ENCODE peak calls at places on chromosomes 4 and X, in six cellular contexts. F is OCI-LY7; W is LoVo; A is NCI-H1105; P is renal cortical epithelial cell; X is stimulated activated CD8-positive, alpha-beta memory T cell treated with anti-CD3 and anti-CD28 coated beads, Interleukin-4, amount 100 ng/mL, for 24 hours. U is an unnamed sample.

GRCh38 chrX:66042307-66043077 is 2.6 kb upstream of the VSIG4 start:
- DNase-seq in F (no peak), A (no peak), W (no peak), P (peak), X (no peak), U (no peak)

GRCh38 chr4:106287353-106287969 is 28.5 kb downstream of the TBCK start:
- DNase-seq in P (peak), F (no peak), W (no peak), X (no peak), A (no peak), U (no peak)

GRCh38 chrX:1946974-1947373 is 332.1 kb downstream of the ASMT start:
- DNase-seq in F (no peak), X (no peak), W (no peak), A (no peak), P (no peak), U (no peak)

GRCh38 chr4:20254517-20255250 is 3.0 kb downstream of the SLIT2 start:
- DNase-seq in F (no peak), P (peak), X (no peak), A (no peak), W (no peak), U (no peak)

GRCh38 chrX:38312436-38312835 is 14.9 kb downstream of the RPGR start:
- DNase-seq in X (no peak), F (no peak), P (peak), W (peak), A (no peak), U (no peak)

GRCh38 chrX:132393090-132393884 is 95.6 kb downstream of the MBNL3 start:
- DNase-seq in W (no peak), X (no peak), P (no peak), F (no peak), A (no peak), U (no peak)

GRCh38 chrX:848366-848765 is 217.8 kb downstream of the SHOX start:
- DNase-seq in F (no peak), W (no peak), P (no peak), X (no peak), A (no peak), U (no peak)

GRCh38 chrX:54182864-54183613 is at the start of gene FAM120C:
- DNase-seq in X (peak), F (peak), W (peak), A (peak), P (peak), U (peak)

GRCh38 chr4:160009656-160010493 is 907.0 kb downstream of the RAPGEF2 start:
- DNase-seq in P (no peak), X (no peak), A (no peak), W (no peak), F (no peak), U (no peak)

GRCh38 chrX:85836868-85837267 is 210.5 kb downstream of the CHM start:
- DNase-seq in X (no peak), A (no peak), P (peak), F (no peak), W (no peak), U (no peak)

GRCh38 chr4:141642711-141643110 is 6.3 kb downstream of the IL15 start:
- DNase-seq in P (peak), A (no peak), F (no peak), W (peak), X (no peak), U (no peak)

GRCh38 chr4:13542577-13543042 is 1.7 kb downstream of the NKX3-2 start:
- DNase-seq in F (no peak), P (no peak), A (no peak), W (no peak), X (no peak), U (no peak)

GRCh38 chrX:103918584-103919335 is 43.7 kb upstream of the TMSB15B start:
- DNase-seq in A (peak), F (peak), X (peak), P (peak), W (no peak), U (peak)

GRCh38 chr4:113467581-113467980 is 294.0 kb downstream of the CAMK2D start:
- DNase-seq in X (no peak), F (no peak), P (peak), W (no peak), A (no peak), U (no peak)

GRCh38 chr4:41873380-41874295 is 61.6 kb upstream of the TMEM33 start:
- DNase-seq in X (no peak), W (no peak), P (no peak), F (no peak), A (no peak), U (no peak)

GRCh38 chr4:181566490-181566889 is 676.7 kb upstream of the TENM3 start:
- DNase-seq in X (no peak), F (no peak), W (no peak), P (no peak), A (no peak), U (no peak)

GRCh38 chr4:10079951-10080873 is 36.4 kb downstream of the WDR1 start:
- DNase-seq in X (no peak), P (no peak), W (no peak), F (no peak), A (peak), U (no peak)

GRCh38 chr4:185874516-185875230 is 62.7 kb upstream of the SORBS2 start:
- DNase-seq in F (no peak), X (no peak), A (no peak), P (peak), W (no peak), U (no peak)

GRCh38 chrX:15686818-15687685 is 22.4 kb upstream of the CLTRN start:
- DNase-seq in P (peak), A (peak), W (peak), X (peak), F (peak), U (peak)

GRCh38 chr4:54091637-54092404 is 8.1 kb upstream of the GSX2 start:
- DNase-seq in W (peak), P (no peak), A (peak), X (peak), F (peak), U (peak)

GRCh38 chr4:112766422-112766821 is 129.5 kb downstream of the LARP7 start:
- DNase-seq in W (no peak), F (peak), P (peak), X (no peak), A (no peak), U (peak)

GRCh38 chr4:18020145-18020670 is 1.3 kb downstream of the LCORL start:
- DNase-seq in W (no peak), A (no peak), X (no peak), F (peak), P (peak), U (peak)

GRCh38 chrX:70166601-70167590 is 10.4 kb upstream of the DGAT2L6 start:
- DNase-seq in A (no peak), P (peak), F (no peak), W (no peak), X (no peak), U (no peak)

GRCh38 chrX:54495814-54496516 is at the start of gene FGD1:
- DNase-seq in F (peak), X (peak), W (peak), P (peak), A (peak), U (peak)

GRCh38 chrX:9342581-9343051 is 122.2 kb upstream of the TBL1X start:
- DNase-seq in X (no peak), F (no peak), W (peak), A (peak), P (peak), U (peak)

GRCh38 chr4:147735413-147736301 is 3.8 kb downstream of the ARHGAP10 start:
- DNase-seq in P (no peak), W (no peak), X (no peak), F (no peak), A (no peak), U (no peak)

GRCh38 chrX:108584617-108585211 is 145.1 kb downstream of the COL4A5 start:
- DNase-seq in F (peak), W (no peak), X (no peak), P (peak), A (no peak), U (peak)

GRCh38 chr4:174156239-174156826 is 127.1 kb downstream of the FBXO8 start:
- DNase-seq in A (peak), X (no peak), W (peak), F (peak), P (peak), U (peak)

GRCh38 chrX:40107291-40108083 is 9.7 kb upstream of the BCOR start:
- DNase-seq in X (no peak), A (peak), P (peak), F (no peak), W (peak), U (peak)

GRCh38 chrX:53356186-53356585 is 66.3 kb downstream of the SMC1A start:
- DNase-seq in F (peak), P (no peak), W (no peak), A (no peak), X (no peak), U (no peak)

GRCh38 chrX:153873282-153874090 is 12.5 kb downstream of the L1CAM start:
- DNase-seq in P (no peak), X (no peak), A (no peak), F (no peak), W (no peak), U (no peak)

GRCh38 chr4:54315561-54315960 is 86.5 kb downstream of the PDGFRA start:
- DNase-seq in P (no peak), F (peak), X (no peak), W (no peak), A (no peak), U (peak)

GRCh38 chr4:158996669-158997074 is 106.2 kb upstream of the RAPGEF2 start:
- DNase-seq in W (peak), F (no peak), P (peak), A (no peak), X (no peak), U (no peak)

GRCh38 chrX:16786791-16787735 is 797 bp downstream of the TXLNG start:
- DNase-seq in P (no peak), A (no peak), W (no peak), F (peak), X (peak), U (peak)

GRCh38 chrX:116318672-116319071 is 117.7 kb upstream of the SLC6A14 start:
- DNase-seq in W (peak), A (no peak), P (peak), F (no peak), X (no peak), U (no peak)

U was measured in RPMI8226.